ENCODE peak calls at places on chromosomes 6 and 20, in six cellular contexts. One of them, this sample, is unnamed. For H3K4me1, the result is how much of the 10 kb centered on the place peaks cover.

GRCh38 chr20:48038703-48039102 is 253.4 kb upstream of the SULF2 start:
- DNase-seq in neuronal stem cell: no peak
- DNase-seq in PC-9: no peak
- DNase-seq in heart right ventricle: no peak
- DNase-seq in ovary: no peak
- DNase-seq in CD4-positive, alpha-beta memory T cell: no peak
- DNase-seq in this sample: no peak

GRCh38 chr6:42406296-42407280 is 45.1 kb downstream of the TRERF1 start:
- DNase-seq in heart right ventricle: peak
- DNase-seq in PC-9: no peak
- DNase-seq in ovary: peak
- DNase-seq in CD4-positive, alpha-beta memory T cell: no peak
- DNase-seq in neuronal stem cell: no peak
- DNase-seq in this sample: no peak

GRCh38 chr6:127547215-127547614 is 28.1 kb upstream of the MTCL3 start:
- DNase-seq in heart right ventricle: no peak
- DNase-seq in CD4-positive, alpha-beta memory T cell: peak
- DNase-seq in PC-9: no peak
- DNase-seq in ovary: no peak
- DNase-seq in neuronal stem cell: no peak
- DNase-seq in this sample: no peak

GRCh38 chr6:161233986-161234620 is 39.8 kb downstream of the AGPAT4 start:
- DNase-seq in CD4-positive, alpha-beta memory T cell: no peak
- DNase-seq in ovary: peak
- DNase-seq in neuronal stem cell: no peak
- DNase-seq in heart right ventricle: peak
- DNase-seq in PC-9: no peak
- DNase-seq in this sample: peak

GRCh38 chr6:148502083-148502772 is 159.6 kb downstream of the SASH1 start:
- DNase-seq in CD4-positive, alpha-beta memory T cell: no peak
- DNase-seq in PC-9: no peak
- DNase-seq in heart right ventricle: no peak
- DNase-seq in ovary: no peak
- DNase-seq in neuronal stem cell: no peak
- DNase-seq in this sample: no peak

GRCh38 chr6:130865793-130866192 is 38.6 kb downstream of the SMLR1 start:
- DNase-seq in neuronal stem cell: no peak
- DNase-seq in CD4-positive, alpha-beta memory T cell: no peak
- DNase-seq in heart right ventricle: no peak
- DNase-seq in ovary: no peak
- DNase-seq in PC-9: no peak
- DNase-seq in this sample: no peak

GRCh38 chr6:160523223-160523622 is 140.9 kb downstream of the LPA start:
- DNase-seq in heart right ventricle: no peak
- DNase-seq in neuronal stem cell: no peak
- DNase-seq in ovary: no peak
- DNase-seq in PC-9: no peak
- DNase-seq in CD4-positive, alpha-beta memory T cell: no peak
- DNase-seq in this sample: no peak

GRCh38 chr6:168518867-168519266 is 77.9 kb downstream of the SMOC2 start:
- DNase-seq in PC-9: no peak
- DNase-seq in CD4-positive, alpha-beta memory T cell: no peak
- DNase-seq in heart right ventricle: no peak
- DNase-seq in neuronal stem cell: no peak
- DNase-seq in ovary: no peak
- DNase-seq in this sample: no peak

GRCh38 chr6:166448432-166448831 is 65.7 kb upstream of the MPC1 start:
- DNase-seq in CD4-positive, alpha-beta memory T cell: no peak
- DNase-seq in neuronal stem cell: no peak
- DNase-seq in ovary: no peak
- DNase-seq in heart right ventricle: no peak
- DNase-seq in PC-9: no peak
- DNase-seq in this sample: no peak

GRCh38 chr6:15073344-15073789 is 172.5 kb upstream of the JARID2 start:
- DNase-seq in ovary: no peak
- DNase-seq in CD4-positive, alpha-beta memory T cell: no peak
- DNase-seq in neuronal stem cell: no peak
- DNase-seq in heart right ventricle: no peak
- DNase-seq in PC-9: peak
- DNase-seq in this sample: no peak

GRCh38 chr6:70312165-70312564 is 9.3 kb upstream of the COL9A1 start:
- DNase-seq in PC-9: peak
- DNase-seq in heart right ventricle: no peak
- DNase-seq in ovary: no peak
- DNase-seq in CD4-positive, alpha-beta memory T cell: no peak
- DNase-seq in neuronal stem cell: no peak
- DNase-seq in this sample: no peak

GRCh38 chr6:90295854-90296345 is 743 bp downstream of the BACH2 start:
- DNase-seq in CD4-positive, alpha-beta memory T cell: peak
- DNase-seq in neuronal stem cell: peak
- DNase-seq in heart right ventricle: peak
- DNase-seq in PC-9: peak
- DNase-seq in ovary: peak
- DNase-seq in this sample: peak

GRCh38 chr20:46348231-46348803 is 40.0 kb upstream of the CDH22 start:
- DNase-seq in neuronal stem cell: peak
- DNase-seq in heart right ventricle: no peak
- DNase-seq in ovary: peak
- DNase-seq in CD4-positive, alpha-beta memory T cell: no peak
- DNase-seq in PC-9: no peak
- DNase-seq in this sample: no peak

GRCh38 chr6:18099501-18099900 is 23.0 kb downstream of the NHLRC1 start:
- DNase-seq in PC-9: peak
- DNase-seq in neuronal stem cell: no peak
- DNase-seq in CD4-positive, alpha-beta memory T cell: no peak
- DNase-seq in heart right ventricle: no peak
- DNase-seq in ovary: no peak
- DNase-seq in this sample: no peak

GRCh38 chr6:107823047-107823557 is 1.0 kb downstream of the SCML4 start:
- DNase-seq in PC-9: no peak
- DNase-seq in heart right ventricle: no peak
- DNase-seq in neuronal stem cell: no peak
- DNase-seq in ovary: no peak
- DNase-seq in CD4-positive, alpha-beta memory T cell: peak
- DNase-seq in this sample: no peak

GRCh38 chr6:117547688-117548621 is 54.4 kb downstream of the GOPC start:
- DNase-seq in neuronal stem cell: no peak
- DNase-seq in CD4-positive, alpha-beta memory T cell: peak
- DNase-seq in heart right ventricle: peak
- DNase-seq in ovary: peak
- DNase-seq in PC-9: no peak
- DNase-seq in this sample: no peak

GRCh38 chr20:4434681-4435080 is 287.0 kb upstream of the PRND start:
- DNase-seq in heart right ventricle: no peak
- DNase-seq in ovary: no peak
- DNase-seq in neuronal stem cell: no peak
- DNase-seq in PC-9: no peak
- DNase-seq in CD4-positive, alpha-beta memory T cell: no peak
- DNase-seq in this sample: no peak

GRCh38 chr6:112357801-112358200 is 10.7 kb downstream of the RFPL4B start:
- DNase-seq in neuronal stem cell: no peak
- DNase-seq in PC-9: no peak
- DNase-seq in CD4-positive, alpha-beta memory T cell: no peak
- DNase-seq in ovary: no peak
- DNase-seq in heart right ventricle: no peak
- DNase-seq in this sample: no peak

GRCh38 chr6:32952817-32953739 is at the start of gene HLA-DMA:
- DNase-seq in CD4-positive, alpha-beta memory T cell: peak
- DNase-seq in ovary: peak
- DNase-seq in PC-9: peak
- DNase-seq in neuronal stem cell: peak
- DNase-seq in heart right ventricle: peak
- DNase-seq in this sample: peak

GRCh38 chr6:90269334-90269733 is 27.3 kb downstream of the BACH2 start:
- DNase-seq in ovary: no peak
- DNase-seq in PC-9: no peak
- DNase-seq in neuronal stem cell: no peak
- DNase-seq in heart right ventricle: no peak
- DNase-seq in CD4-positive, alpha-beta memory T cell: no peak
- DNase-seq in this sample: no peak

GRCh38 chr6:38974389-38975133 is 74.0 kb upstream of the GLP1R start:
- DNase-seq in neuronal stem cell: no peak
- DNase-seq in ovary: no peak
- DNase-seq in CD4-positive, alpha-beta memory T cell: no peak
- DNase-seq in heart right ventricle: no peak
- DNase-seq in PC-9: no peak
- DNase-seq in this sample: no peak

GRCh38 chr6:104969785-104970581 is 13.1 kb downstream of the LIN28B start:
- DNase-seq in heart right ventricle: no peak
- DNase-seq in neuronal stem cell: no peak
- DNase-seq in ovary: no peak
- DNase-seq in PC-9: no peak
- DNase-seq in CD4-positive, alpha-beta memory T cell: no peak
- DNase-seq in this sample: no peak

GRCh38 chr20:43994486-43995100 is 79.9 kb downstream of the TOX2 start:
- DNase-seq in PC-9: no peak
- DNase-seq in ovary: no peak
- DNase-seq in CD4-positive, alpha-beta memory T cell: no peak
- DNase-seq in heart right ventricle: peak
- DNase-seq in neuronal stem cell: no peak
- DNase-seq in this sample: no peak

DNA sequence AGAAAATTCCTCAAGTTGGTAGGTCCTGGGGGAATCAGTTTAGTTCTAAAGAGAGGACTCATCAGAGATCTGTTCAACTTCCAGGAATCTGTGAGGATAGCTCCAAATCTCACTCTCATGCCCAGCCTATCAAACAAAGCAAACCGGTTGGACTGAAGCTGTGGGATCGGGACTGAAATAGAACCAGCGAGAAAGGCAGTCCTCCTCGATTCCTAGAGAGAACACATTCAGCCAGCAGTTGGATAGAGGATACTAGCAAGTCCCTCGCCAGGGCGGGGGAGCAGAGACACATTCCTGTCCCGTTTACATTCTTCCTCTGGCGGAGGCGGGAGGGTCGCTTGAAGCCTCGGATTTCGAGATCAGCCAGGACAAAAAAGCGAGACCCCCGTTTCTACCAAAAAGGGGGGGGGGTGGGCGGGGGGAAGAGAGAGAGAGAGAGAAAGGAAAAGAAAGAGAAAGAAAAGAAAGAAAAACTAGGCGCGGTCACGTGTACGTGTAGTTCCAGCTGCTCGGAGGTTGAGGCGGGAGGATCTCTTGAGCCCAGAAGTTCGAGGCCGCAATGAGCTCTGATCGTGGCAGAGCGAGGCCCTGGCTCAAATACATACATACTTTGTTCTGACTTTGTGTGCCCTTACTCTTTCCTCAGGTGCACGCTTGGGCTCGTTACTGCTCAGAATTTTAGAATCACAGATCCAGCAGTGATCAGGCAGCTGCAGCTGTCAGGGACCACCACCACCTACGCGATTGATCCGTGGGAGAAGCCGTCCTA is 19.5 kb downstream of the ZNF311 start:
- DNase-seq in neuronal stem cell: peak
- DNase-seq in CD4-positive, alpha-beta memory T cell: no peak
- DNase-seq in heart right ventricle: peak
- DNase-seq in PC-9: peak
- DNase-seq in ovary: peak
- DNase-seq in this sample: peak
- H3K4me3 ChIP-seq in neuronal stem cell: peak
- H3K4me3 ChIP-seq in CD4-positive, alpha-beta memory T cell: no peak
- H3K4me3 ChIP-seq in heart right ventricle: peak
- H3K4me3 ChIP-seq in PC-9: peak
- H3K4me3 ChIP-seq in ovary: peak
- H3K4me3 ChIP-seq in this sample: peak

GRCh38 chr20:1813674-1814635 is 81.3 kb upstream of the SIRPA start:
- DNase-seq in CD4-positive, alpha-beta memory T cell: no peak
- DNase-seq in heart right ventricle: no peak
- DNase-seq in neuronal stem cell: no peak
- DNase-seq in PC-9: no peak
- DNase-seq in ovary: no peak
- DNase-seq in this sample: no peak

GRCh38 chr20:1815502-1816085 is 79.6 kb upstream of the SIRPA start:
- DNase-seq in heart right ventricle: no peak
- DNase-seq in neuronal stem cell: no peak
- DNase-seq in PC-9: no peak
- DNase-seq in CD4-positive, alpha-beta memory T cell: no peak
- DNase-seq in ovary: no peak
- DNase-seq in this sample: no peak

GRCh38 chr20:1810926-1811620 is 84.1 kb upstream of the SIRPA start:
- DNase-seq in CD4-positive, alpha-beta memory T cell: no peak
- DNase-seq in ovary: no peak
- DNase-seq in PC-9: no peak
- DNase-seq in neuronal stem cell: no peak
- DNase-seq in heart right ventricle: no peak
- DNase-seq in this sample: no peak

GRCh38 chr20:1811621-1812498 is 83.3 kb upstream of the SIRPA start:
- DNase-seq in neuronal stem cell: peak
- DNase-seq in heart right ventricle: no peak
- DNase-seq in PC-9: no peak
- DNase-seq in CD4-positive, alpha-beta memory T cell: no peak
- DNase-seq in ovary: no peak
- DNase-seq in this sample: no peak

GRCh38 chr20:1813101-1813529 is 82.1 kb upstream of the SIRPA start:
- DNase-seq in CD4-positive, alpha-beta memory T cell: no peak
- DNase-seq in neuronal stem cell: no peak
- DNase-seq in heart right ventricle: peak
- DNase-seq in PC-9: peak
- DNase-seq in ovary: no peak
- DNase-seq in this sample: peak
- H3K4me1 ChIP-seq in CD4-positive, alpha-beta memory T cell: under half
- H3K4me1 ChIP-seq in neuronal stem cell: under half
- H3K4me1 ChIP-seq in heart right ventricle: half or more
- H3K4me1 ChIP-seq in PC-9: half or more
- H3K4me1 ChIP-seq in ovary: under half
- H3K4me1 ChIP-seq in this sample: under half

GRCh38 chr20:49518576-49518975 is 36.1 kb upstream of the KCNB1 start:
- DNase-seq in ovary: no peak
- DNase-seq in heart right ventricle: no peak
- DNase-seq in neuronal stem cell: no peak
- DNase-seq in CD4-positive, alpha-beta memory T cell: no peak
- DNase-seq in PC-9: no peak
- DNase-seq in this sample: no peak
- H3K4me3 ChIP-seq in ovary: no peak
- H3K4me3 ChIP-seq in heart right ventricle: no peak
- H3K4me3 ChIP-seq in neuronal stem cell: no peak
- H3K4me3 ChIP-seq in CD4-positive, alpha-beta memory T cell: no peak
- H3K4me3 ChIP-seq in PC-9: no peak
- H3K4me3 ChIP-seq in this sample: no peak

DNA sequence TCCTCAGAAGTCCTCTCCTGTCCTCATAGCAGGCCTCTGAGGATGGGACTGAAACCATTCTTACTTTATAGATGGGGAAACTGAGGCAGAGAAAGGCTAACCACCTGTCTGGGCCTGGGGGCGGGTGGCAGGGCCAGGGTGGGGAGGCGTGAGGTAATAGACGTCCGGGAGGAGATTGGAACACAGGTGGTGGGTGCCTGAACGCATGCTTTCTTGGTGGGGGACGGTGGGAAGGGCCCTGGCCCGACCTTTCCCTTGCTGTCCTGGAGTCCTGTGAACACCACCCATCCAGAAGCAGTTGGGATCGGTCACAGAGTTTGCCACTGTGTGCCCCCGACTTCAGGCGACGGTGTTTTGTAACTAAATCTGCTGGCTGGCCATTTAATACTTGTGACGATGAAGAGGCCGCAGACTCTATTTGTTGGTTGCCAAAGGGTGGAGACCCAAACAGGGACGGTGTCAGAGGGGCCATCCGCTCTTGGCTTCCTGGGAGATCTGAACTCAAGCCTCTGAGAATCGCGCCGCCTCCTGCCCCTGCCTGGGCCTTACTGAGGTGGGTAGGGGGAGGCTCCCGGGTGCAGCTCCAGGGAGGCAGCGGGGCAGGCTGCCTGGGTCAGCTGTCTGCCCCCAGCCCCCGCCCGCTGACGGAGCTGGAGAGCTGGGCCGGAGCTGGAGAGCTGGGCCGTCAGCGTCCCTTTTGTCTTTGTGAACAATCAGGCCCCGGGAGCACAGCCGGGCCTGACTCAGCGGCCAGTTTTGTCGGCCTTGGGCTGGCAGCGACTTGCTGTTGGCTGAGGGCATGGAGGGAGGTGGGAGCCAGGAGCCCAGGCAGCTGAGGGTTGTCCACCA is 4.1 kb downstream of the RBM38 start:
- DNase-seq in PC-9: peak
- DNase-seq in heart right ventricle: peak
- DNase-seq in CD4-positive, alpha-beta memory T cell: no peak
- DNase-seq in ovary: peak
- DNase-seq in neuronal stem cell: peak
- DNase-seq in this sample: no peak
- H3K4me1 ChIP-seq in PC-9: under half
- H3K4me1 ChIP-seq in heart right ventricle: half or more
- H3K4me1 ChIP-seq in CD4-positive, alpha-beta memory T cell: half or more
- H3K4me1 ChIP-seq in ovary: under half
- H3K4me1 ChIP-seq in neuronal stem cell: under half
- H3K4me1 ChIP-seq in this sample: under half

This sample was measured in lung.